ENCODE peak calls at places on chromosome 12, in six cellular contexts. R, H, C, F, M and A are unnamed samples. For H3K36me3, the result is how much of the 10 kb centered on the place peaks cover.

GRCh38 chr12:62604856-62605255 is 138.2 kb downstream of the MON2 start:
- DNase-seq in R (no peak), H (no peak), C (peak), F (no peak), M (no peak), A (no peak)

GRCh38 chr12:75698052-75698451 is 186.6 kb upstream of the KRR1 start:
- DNase-seq in R (no peak), H (no peak), C (no peak), F (no peak), M (no peak), A (no peak)

GRCh38 chr12:74365178-74365964 is 172.3 kb upstream of the ATXN7L3B start:
- DNase-seq in R (no peak), H (no peak), C (peak), F (peak), M (no peak), A (no peak)

GRCh38 chr12:57984629-57985151 is 43.3 kb downstream of the ATP23 start:
- DNase-seq in R (no peak), H (no peak), C (no peak), F (no peak), M (no peak), A (no peak)

GRCh38 chr12:98329589-98329988 is 185.8 kb upstream of the TMPO start:
- DNase-seq in R (no peak), H (no peak), C (no peak), F (no peak), M (no peak), A (no peak)

GRCh38 chr12:65854629-65855028 is 30.3 kb downstream of the HMGA2 start:
- DNase-seq in R (no peak), H (no peak), C (peak), F (no peak), M (no peak), A (no peak)

GRCh38 chr12:10113085-10113484 is 14.3 kb upstream of the CLEC1A start:
- DNase-seq in R (no peak), H (no peak), C (peak), F (no peak), M (no peak), A (no peak)

GRCh38 chr12:48185181-48185919 is 1.9 kb downstream of the CCDC184 start:
- DNase-seq in R (no peak), H (no peak), C (no peak), F (no peak), M (no peak), A (no peak)

GRCh38 chr12:34400423-34400881 is 378.2 kb downstream of the ALG10 start:
- DNase-seq in R (no peak), H (peak), C (no peak), F (no peak), M (peak), A (peak)

GRCh38 chr12:108141600-108142145 is 12.6 kb downstream of the WSCD2 start:
- DNase-seq in R (no peak), H (no peak), C (no peak), F (no peak), M (no peak), A (no peak)

GRCh38 chr12:2580821-2581220 is 213.9 kb upstream of the FKBP4 start:
- DNase-seq in R (no peak), H (no peak), C (peak), F (no peak), M (no peak), A (no peak)

GRCh38 chr12:74242088-74242487 is 295.5 kb upstream of the ATXN7L3B start:
- DNase-seq in R (no peak), H (no peak), C (no peak), F (no peak), M (no peak), A (no peak)

GRCh38 chr12:5473076-5473475 is 41.2 kb downstream of the NTF3 start:
- DNase-seq in R (no peak), H (no peak), C (peak), F (no peak), M (no peak), A (no peak)

GRCh38 chr12:32098112-32098511 is 8.5 kb upstream of the BICD1 start:
- DNase-seq in R (no peak), H (no peak), C (no peak), F (no peak), M (no peak), A (no peak)

GRCh38 chr12:120377611-120378010 is 8.6 kb upstream of the MSI1 start:
- DNase-seq in R (no peak), H (no peak), C (no peak), F (no peak), M (no peak), A (no peak)

GRCh38 chr12:82069931-82070514 is 288.2 kb downstream of the CCDC59 start:
- DNase-seq in R (no peak), H (no peak), C (no peak), F (no peak), M (no peak), A (no peak)

GRCh38 chr12:29238822-29239291 is 89.8 kb downstream of the FAR2 start:
- DNase-seq in R (no peak), H (no peak), C (peak), F (no peak), M (no peak), A (no peak)

GRCh38 chr12:95918194-95918993 is 24.0 kb downstream of the CCDC38 start:
- DNase-seq in R (no peak), H (peak), C (peak), F (peak), M (peak), A (no peak)

GRCh38 chr12:65937181-65937641 is 112.9 kb downstream of the HMGA2 start:
- DNase-seq in R (no peak), H (no peak), C (peak), F (no peak), M (no peak), A (no peak)

GRCh38 chr12:58877243-58877743 is 43.0 kb downstream of the LRIG3 start:
- DNase-seq in R (no peak), H (no peak), C (peak), F (peak), M (peak), A (no peak)

GRCh38 chr12:89166525-89166934 is 185.8 kb downstream of the DUSP6 start:
- DNase-seq in R (peak), H (no peak), C (peak), F (no peak), M (no peak), A (no peak)

GRCh38 chr12:9372202-9372601 is 164.0 kb upstream of the PZP start:
- DNase-seq in R (no peak), H (no peak), C (peak), F (no peak), M (no peak), A (no peak)

GRCh38 chr12:54522213-54522612 is 24.7 kb downstream of the NCKAP1L start:
- DNase-seq in R (no peak), H (no peak), C (no peak), F (no peak), M (no peak), A (no peak)

GRCh38 chr12:113135178-113136127 is at the start of gene RASAL1:
- DNase-seq in R (no peak), H (no peak), C (no peak), F (peak), M (peak), A (no peak)

GRCh38 chr12:9851927-9852326 is 17.2 kb downstream of the CLEC2B start:
- DNase-seq in R (no peak), H (no peak), C (no peak), F (no peak), M (no peak), A (no peak)

GRCh38 chr12:3717283-3717974 is 35.5 kb downstream of the CRACR2A start:
- DNase-seq in R (no peak), H (no peak), C (no peak), F (no peak), M (no peak), A (no peak)

GRCh38 chr12:95096852-95097251 is 23.4 kb upstream of the NR2C1 start:
- DNase-seq in R (no peak), H (peak), C (peak), F (peak), M (peak), A (no peak)

GRCh38 chr12:82862069-82862841 is 175.5 kb downstream of the TMTC2 start:
- DNase-seq in R (no peak), H (no peak), C (peak), F (no peak), M (no peak), A (no peak)

GRCh38 chr12:92729773-92730305 is 27.1 kb downstream of the PLEKHG7 start:
- DNase-seq in R (no peak), H (no peak), C (no peak), F (no peak), M (no peak), A (no peak)

GRCh38 chr12:27970981-27971489 is 1.5 kb downstream of the PTHLH start:
- DNase-seq in R (no peak), H (no peak), C (no peak), F (peak), M (no peak), A (no peak)

GRCh38 chr12:82174936-82175335 is 183.3 kb downstream of the CCDC59 start:
- DNase-seq in R (no peak), H (no peak), C (no peak), F (peak), M (no peak), A (no peak)

GRCh38 chr12:67410667-67411067 is 141.5 kb downstream of the CAND1 start:
- DNase-seq in R (no peak), H (no peak), C (no peak), F (peak), M (no peak), A (no peak)

GRCh38 chr12:53190108-53190729 is 9.5 kb upstream of the CSAD start:
- DNase-seq in R (no peak), H (no peak), C (peak), F (peak), M (peak), A (no peak)

GRCh38 chr12:53193040-53193439 is 12.3 kb upstream of the CSAD start:
- DNase-seq in R (no peak), H (no peak), C (no peak), F (no peak), M (no peak), A (no peak)

GRCh38 chr12:53191096-53191884 is 10.6 kb upstream of the CSAD start:
- DNase-seq in R (no peak), H (no peak), C (no peak), F (no peak), M (no peak), A (no peak)

GRCh38 chr12:53192531-53193021 is 11.9 kb upstream of the CSAD start:
- DNase-seq in R (no peak), H (no peak), C (no peak), F (no peak), M (no peak), A (no peak)

DNA sequence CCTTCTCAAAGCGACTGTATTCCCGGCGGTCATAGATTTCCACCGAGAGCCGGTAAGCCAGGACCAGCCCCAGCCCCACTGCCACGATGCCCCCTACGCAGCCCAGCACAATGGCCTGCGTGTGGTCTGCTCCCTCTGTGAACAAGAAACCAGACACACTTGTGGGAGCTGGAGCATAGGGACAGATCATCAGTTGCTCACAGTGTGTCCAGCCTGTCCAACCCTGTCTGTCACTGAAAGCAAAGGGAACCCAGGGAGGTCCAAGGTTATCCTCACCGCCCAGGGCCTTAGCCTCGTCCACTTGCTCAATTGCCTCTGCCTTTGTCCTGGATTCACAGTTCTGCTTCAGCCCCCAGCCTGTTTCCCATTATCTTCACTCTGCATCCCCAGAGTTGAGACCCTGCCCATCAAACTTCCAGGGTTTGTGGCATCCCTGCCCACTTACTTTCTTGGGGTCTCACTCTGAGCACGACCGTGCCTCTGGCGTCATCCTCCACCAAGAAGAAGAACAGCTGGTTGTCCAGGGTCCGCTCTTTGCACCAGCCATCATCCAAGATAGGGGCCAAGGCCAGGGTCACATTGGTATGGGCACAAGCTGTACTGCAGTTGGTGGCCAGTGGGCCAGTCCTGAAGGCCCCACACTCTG is 11.3 kb upstream of the CSAD start:
- DNase-seq in R (no peak), H (no peak), C (no peak), F (no peak), M (no peak), A (no peak)
- TF ChIP-seq POLR2A in R (peak), H (no peak), C (no peak), F (no peak), M (no peak), A (no peak)

GRCh38 chr12:123335490-123335889 is 29.2 kb downstream of the SBNO1 start:
- DNase-seq in R (no peak), H (no peak), C (no peak), F (no peak), M (no peak), A (no peak)
- H3K36me3 ChIP-seq in R (under half), H (half or more), C (under half), F (under half), M (half or more), A (under half)

GRCh38 chr12:68886636-68887572 is 46.1 kb downstream of the CPM start:
- DNase-seq in R (no peak), H (no peak), C (no peak), F (no peak), M (no peak), A (no peak)
- TF ChIP-seq CTCF in R (no peak), H (no peak), C (no peak), F (no peak), M (no peak), A (no peak)

DNA sequence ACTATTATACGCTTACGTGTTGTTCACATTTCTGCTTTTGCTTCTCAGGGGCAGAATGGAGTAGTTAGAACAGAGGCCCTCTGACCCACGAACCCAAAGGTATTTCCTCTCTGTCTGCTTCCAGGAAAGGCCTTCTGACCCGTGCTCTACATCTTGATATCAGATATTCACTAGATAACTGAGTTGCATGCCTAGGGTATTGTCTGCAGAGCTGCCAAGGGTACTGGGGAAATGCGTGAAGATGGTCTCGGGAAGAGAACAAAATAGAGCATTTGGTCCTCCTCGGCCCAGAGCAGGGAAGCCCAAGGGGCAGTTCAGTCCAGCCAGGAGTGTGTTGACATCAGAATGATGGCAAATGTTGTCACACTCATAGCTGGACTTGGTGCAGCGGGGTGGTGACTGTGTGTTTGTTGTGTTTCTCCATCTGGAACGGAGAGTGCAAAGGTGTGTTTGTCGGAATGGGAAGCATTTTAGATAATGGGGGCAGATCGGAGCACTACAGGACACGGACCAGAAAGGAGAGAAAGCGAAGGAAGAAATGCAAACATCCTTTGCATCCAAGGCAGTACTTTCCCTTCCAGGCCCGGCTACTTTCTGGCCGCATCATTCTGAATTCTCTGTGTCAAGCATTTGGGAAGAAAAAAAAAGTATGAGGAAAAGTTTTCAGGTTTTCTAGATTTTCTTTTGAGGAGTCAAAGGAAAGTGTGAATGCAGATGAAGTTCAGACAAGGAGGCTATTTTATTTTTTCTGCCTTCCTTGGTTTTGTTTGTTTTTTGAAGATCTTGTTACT is 8.1 kb downstream of the GLT1D1 start:
- DNase-seq in R (no peak), H (no peak), C (no peak), F (no peak), M (no peak), A (no peak)
- TF ChIP-seq POLR2A in R (no peak), H (no peak), C (no peak), F (no peak), M (no peak), A (no peak)

GRCh38 chr12:132647858-132648257 is 29.3 kb downstream of the P2RX2 start:
- DNase-seq in R (no peak), H (no peak), C (no peak), F (no peak), M (no peak), A (no peak)
- H3K36me3 ChIP-seq in R (under half), H (half or more), C (under half), F (under half), M (half or more), A (under half)

GRCh38 chr12:51521554-51522276 is 69.3 kb upstream of the SCN8A start:
- DNase-seq in R (no peak), H (no peak), C (peak), F (no peak), M (no peak), A (no peak)
- TF ChIP-seq CTCF in R (no peak), H (no peak), C (peak), F (no peak), M (no peak), A (no peak)